ENCODE peak calls at places on chromosomes 3 and 15, in six cellular contexts. M, L, T, V, Q and G are unnamed samples.

GRCh38 chr15:83320831-83321230 is 36.4 kb upstream of the BNC1 start:
- DNase-seq in M (no peak), L (no peak), T (peak; percentile 37), V (no peak), Q (no peak), G (no peak)

GRCh38 chr3:129001817-129002572 is 891 bp downstream of the EFCC1 start:
- DNase-seq in M (no peak), L (no peak), T (peak; percentile 26), V (no peak), Q (peak; percentile 7), G (no peak)

GRCh38 chr3:143433787-143434378 is 314.3 kb downstream of the CHST2 start:
- DNase-seq in M (no peak), L (no peak), T (peak; percentile 20), V (no peak), Q (peak; percentile 53), G (no peak)

GRCh38 chr3:47244531-47245100 is 38.0 kb downstream of the KIF9 start:
- DNase-seq in M (no peak), L (no peak), T (no peak), V (no peak), Q (no peak), G (no peak)

GRCh38 chr3:57675530-57675929 is 17.3 kb downstream of the DENND6A start:
- DNase-seq in M (no peak), L (no peak), T (no peak), V (no peak), Q (no peak), G (no peak)

GRCh38 chr3:170352936-170353335 is 4.6 kb upstream of the SKIL start:
- DNase-seq in M (no peak), L (no peak), T (no peak), V (no peak), Q (no peak), G (peak; percentile 63)

GRCh38 chr3:155231792-155232191 is 61.7 kb downstream of the STRIT1 start:
- DNase-seq in M (no peak), L (no peak), T (no peak), V (no peak), Q (no peak), G (no peak)

GRCh38 chr3:50675179-50676030 is 678 bp downstream of the DOCK3 start:
- DNase-seq in M (peak; percentile 54), L (peak; percentile 21), T (no peak), V (peak; percentile 75), Q (peak; percentile 27), G (no peak)

GRCh38 chr3:181969925-181970324 is 258.2 kb downstream of the SOX2 start:
- DNase-seq in M (no peak), L (no peak), T (no peak), V (no peak), Q (no peak), G (no peak)

GRCh38 chr3:182740710-182741109 is 52.6 kb upstream of the ATP11B start:
- DNase-seq in M (peak; percentile 66), L (peak; percentile 15), T (no peak), V (no peak), Q (peak; percentile 67), G (no peak)

GRCh38 chr3:107810195-107811071 is 280.4 kb downstream of the CD47 start:
- DNase-seq in M (peak; percentile 28), L (no peak), T (no peak), V (no peak), Q (no peak), G (no peak)

GRCh38 chr3:172405914-172406313 is 42.3 kb downstream of the GHSR start:
- DNase-seq in M (no peak), L (no peak), T (no peak), V (no peak), Q (no peak), G (no peak)

GRCh38 chr3:126466886-126467610 is 8.6 kb downstream of the ZXDC start:
- DNase-seq in M (no peak), L (no peak), T (no peak), V (no peak), Q (no peak), G (no peak)

GRCh38 chr3:30114918-30115317 is 491.5 kb upstream of the TGFBR2 start:
- DNase-seq in M (no peak), L (peak; percentile 22), T (no peak), V (no peak), Q (no peak), G (no peak)

GRCh38 chr3:185537369-185537970 is 14.9 kb downstream of the LIPH start:
- DNase-seq in M (peak; percentile 87), L (no peak), T (peak; percentile 98), V (no peak), Q (peak; percentile 77), G (peak; percentile 97)

GRCh38 chr15:80152896-80153876 is at the start of gene FAH:
- DNase-seq in M (no peak), L (peak; percentile 25), T (peak; percentile 71), V (no peak), Q (peak; percentile 49), G (peak; percentile 34)

GRCh38 chr15:99021669-99022068 is 14.1 kb upstream of the PGPEP1L start:
- DNase-seq in M (no peak), L (no peak), T (no peak), V (no peak), Q (no peak), G (no peak)

GRCh38 chr3:175260145-175260794 is 401.1 kb downstream of the NAALADL2 start:
- DNase-seq in M (no peak), L (no peak), T (peak; percentile 51), V (no peak), Q (no peak), G (no peak)

GRCh38 chr15:86829251-86829650 is 749.6 kb downstream of the AGBL1 start:
- DNase-seq in M (no peak), L (no peak), T (no peak), V (no peak), Q (no peak), G (no peak)

GRCh38 chr3:195908439-195909293 is at the start of gene TNK2:
- DNase-seq in M (peak; percentile 63), L (peak; percentile 48), T (no peak), V (peak; percentile 54), Q (no peak), G (no peak)

GRCh38 chr3:63979093-63979492 is 44.2 kb downstream of the PSMD6 start:
- DNase-seq in M (no peak), L (no peak), T (peak; percentile 46), V (no peak), Q (no peak), G (no peak)

GRCh38 chr15:90934256-90934948 is 683 bp upstream of the UNC45A start:
- DNase-seq in M (peak; percentile 92), L (peak; percentile 83), T (peak; percentile 89), V (peak; percentile 91), Q (peak; percentile 94), G (peak; percentile 77)

GRCh38 chr15:60283936-60284335 is 113.8 kb downstream of the ANXA2 start:
- DNase-seq in M (no peak), L (no peak), T (no peak), V (no peak), Q (no peak), G (no peak)